ENCODE peak calls at places on chromosomes 6 and 20, in eight cellular contexts. One of them, this sample, is unnamed.
A peak's percentile ranks its signal among the peaks of the same experiment; 100 is the strongest.

GRCh38 chr20:19928379-19929360 is 88.5 kb upstream of the NAA20 start:
- DNase-seq in uterus: no peak
- DNase-seq in fibroblast of the aortic adventitia: no peak
- DNase-seq in T-helper 17 cell: no peak
- DNase-seq in nucleus accumbens: no peak
- DNase-seq in IMR-90: no peak
- DNase-seq in Calu3: no peak
- DNase-seq in SK-N-SH: no peak
- DNase-seq in this sample: no peak

GRCh38 chr6:106974337-106974998 is at the start of gene CD24:
- DNase-seq in uterus: no peak
- DNase-seq in fibroblast of the aortic adventitia: no peak
- DNase-seq in T-helper 17 cell: no peak
- DNase-seq in nucleus accumbens: no peak
- DNase-seq in IMR-90: no peak
- DNase-seq in Calu3: peak; percentile 92
- DNase-seq in SK-N-SH: peak; percentile 92
- DNase-seq in this sample: no peak

GRCh38 chr20:43750774-43751166 is 24.0 kb upstream of the GTSF1L start:
- DNase-seq in uterus: no peak
- DNase-seq in fibroblast of the aortic adventitia: no peak
- DNase-seq in T-helper 17 cell: no peak
- DNase-seq in nucleus accumbens: no peak
- DNase-seq in IMR-90: no peak
- DNase-seq in Calu3: no peak
- DNase-seq in SK-N-SH: no peak
- DNase-seq in this sample: no peak

GRCh38 chr6:169638388-169638787 is 63.4 kb downstream of the WDR27 start:
- DNase-seq in uterus: no peak
- DNase-seq in fibroblast of the aortic adventitia: no peak
- DNase-seq in T-helper 17 cell: no peak
- DNase-seq in nucleus accumbens: no peak
- DNase-seq in IMR-90: no peak
- DNase-seq in Calu3: no peak
- DNase-seq in SK-N-SH: no peak
- DNase-seq in this sample: no peak

GRCh38 chr20:41370176-41370575 is 3.6 kb upstream of the EMILIN3 start:
- DNase-seq in uterus: no peak
- DNase-seq in fibroblast of the aortic adventitia: no peak
- DNase-seq in T-helper 17 cell: no peak
- DNase-seq in nucleus accumbens: no peak
- DNase-seq in IMR-90: no peak
- DNase-seq in Calu3: no peak
- DNase-seq in SK-N-SH: no peak
- DNase-seq in this sample: no peak

GRCh38 chr20:33291830-33292355 is 8.9 kb downstream of the BPIFB1 start:
- DNase-seq in uterus: no peak
- DNase-seq in fibroblast of the aortic adventitia: peak; percentile 26
- DNase-seq in T-helper 17 cell: peak; percentile 46
- DNase-seq in nucleus accumbens: peak; percentile 6
- DNase-seq in IMR-90: no peak
- DNase-seq in Calu3: peak; percentile 86
- DNase-seq in SK-N-SH: peak; percentile 71
- DNase-seq in this sample: peak; percentile 59

GRCh38 chr6:139161817-139162284 is 27.0 kb downstream of the HECA start:
- DNase-seq in uterus: no peak
- DNase-seq in fibroblast of the aortic adventitia: no peak
- DNase-seq in T-helper 17 cell: peak; percentile 55
- DNase-seq in nucleus accumbens: no peak
- DNase-seq in IMR-90: no peak
- DNase-seq in Calu3: no peak
- DNase-seq in SK-N-SH: no peak
- DNase-seq in this sample: no peak

GRCh38 chr6:144922120-144922722 is 637.1 kb downstream of the UTRN start:
- DNase-seq in uterus: no peak
- DNase-seq in fibroblast of the aortic adventitia: peak; percentile 73
- DNase-seq in T-helper 17 cell: no peak
- DNase-seq in nucleus accumbens: no peak
- DNase-seq in IMR-90: peak; percentile 42
- DNase-seq in Calu3: no peak
- DNase-seq in SK-N-SH: peak; percentile 38
- DNase-seq in this sample: no peak

GRCh38 chr6:127367023-127367375 is 23.6 kb upstream of the ECHDC1 start:
- DNase-seq in uterus: no peak
- DNase-seq in fibroblast of the aortic adventitia: peak; percentile 26
- DNase-seq in T-helper 17 cell: no peak
- DNase-seq in nucleus accumbens: no peak
- DNase-seq in IMR-90: peak; percentile 21
- DNase-seq in Calu3: no peak
- DNase-seq in SK-N-SH: no peak
- DNase-seq in this sample: no peak

GRCh38 chr6:582370-582769 is 74.5 kb downstream of the HUS1B start:
- DNase-seq in uterus: no peak
- DNase-seq in fibroblast of the aortic adventitia: no peak
- DNase-seq in T-helper 17 cell: no peak
- DNase-seq in nucleus accumbens: no peak
- DNase-seq in IMR-90: peak; percentile 45
- DNase-seq in Calu3: no peak
- DNase-seq in SK-N-SH: no peak
- DNase-seq in this sample: peak; percentile 56